ENCODE peak calls at places on chromosomes 13 and 19, in seven cellular contexts. I, F, B, X, Q, E and N are unnamed samples.

GRCh38 chr19:3506384-3507340 is 551 bp downstream of the FZR1 start:
- DNase-seq in I (peak; percentile 26), F (no peak), B (peak; percentile 32), X (no peak), Q (no peak), E (peak; percentile 17), N (peak; percentile 26)

GRCh38 chr19:45097776-45098520 is 5.0 kb downstream of the PPP1R37 start:
- DNase-seq in I (no peak), F (no peak), B (peak; percentile 56), X (no peak), Q (no peak), E (no peak), N (no peak)

GRCh38 chr19:18731562-18732008 is 48.1 kb downstream of the CRTC1 start:
- DNase-seq in I (no peak), F (no peak), B (no peak), X (no peak), Q (no peak), E (no peak), N (no peak)

GRCh38 chr13:23348270-23349126 is 85.0 kb downstream of the SACS start:
- DNase-seq in I (no peak), F (no peak), B (no peak), X (no peak), Q (no peak), E (no peak), N (no peak)

GRCh38 chr19:56101095-56101494 is 20.0 kb downstream of the ZNF787 start:
- DNase-seq in I (no peak), F (no peak), B (no peak), X (no peak), Q (no peak), E (no peak), N (no peak)

GRCh38 chr19:45526143-45526542 is 18.9 kb downstream of the VASP start:
- DNase-seq in I (peak; percentile 28), F (no peak), B (peak; percentile 72), X (no peak), Q (peak; percentile 66), E (no peak), N (no peak)

GRCh38 chr13:113846639-113847318 is 17.1 kb downstream of the GAS6 start:
- DNase-seq in I (no peak), F (no peak), B (no peak), X (peak; percentile 45), Q (no peak), E (no peak), N (no peak)

GRCh38 chr19:3753631-3754410 is 7.7 kb downstream of the APBA3 start:
- DNase-seq in I (no peak), F (no peak), B (no peak), X (no peak), Q (no peak), E (no peak), N (no peak)

GRCh38 chr19:15448778-15449619 is 757 bp downstream of the WIZ start:
- DNase-seq in I (peak; percentile 27), F (no peak), B (no peak), X (no peak), Q (peak; percentile 42), E (no peak), N (no peak)

GRCh38 chr13:41370736-41371135 is 59.7 kb downstream of the NAA16 start:
- DNase-seq in I (no peak), F (no peak), B (no peak), X (no peak), Q (no peak), E (no peak), N (no peak)

GRCh38 chr13:69856331-69856730 is 251.3 kb upstream of the ATXN8OS start:
- DNase-seq in I (no peak), F (no peak), B (no peak), X (no peak), Q (no peak), E (no peak), N (no peak)

DNA sequence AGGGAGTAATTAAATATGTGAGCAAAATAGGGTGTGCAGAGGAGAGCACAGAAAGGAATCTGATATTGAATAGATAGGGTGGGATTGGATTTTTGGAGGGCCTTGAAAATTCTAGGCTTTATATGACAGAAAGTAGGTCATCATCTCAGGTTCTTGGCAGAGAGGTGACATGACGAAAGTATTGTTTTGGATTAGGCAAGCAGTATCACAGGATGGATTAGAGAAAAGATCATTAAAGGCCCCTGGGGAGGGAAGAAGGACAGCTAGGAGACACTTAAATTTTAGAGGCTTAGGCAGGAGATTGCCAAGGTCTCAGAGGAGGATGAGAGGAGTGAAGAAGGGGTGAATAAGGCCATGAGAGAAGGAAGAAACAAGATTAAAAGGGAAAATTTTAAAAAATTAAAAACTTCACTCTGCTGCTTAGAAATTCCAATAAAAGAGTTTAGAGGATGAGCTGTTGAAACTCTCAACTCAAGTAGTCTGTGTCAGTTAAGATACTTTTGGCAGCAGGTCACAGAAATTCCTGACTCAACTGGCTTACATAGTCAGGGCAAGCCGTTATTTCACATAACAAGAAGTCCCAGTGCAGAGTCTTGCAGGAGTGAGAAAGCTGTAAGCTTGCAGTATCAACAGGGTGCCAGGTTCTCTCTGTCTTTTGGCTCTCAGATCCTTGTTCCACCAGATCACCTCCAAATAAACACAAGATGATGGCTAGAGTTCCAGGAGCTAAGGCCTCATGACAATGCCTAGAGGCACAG is 8.8 kb downstream of the GPC6 start:
- DNase-seq in I (no peak), F (no peak), B (no peak), X (no peak), Q (no peak), E (no peak), N (no peak)
- H3K9me3 ChIP-seq in I (no peaks in the 10 kb centered on the region), F (peaks cover 13% of the 10 kb centered on the region), B (peaks cover 18% of the 10 kb centered on the region), X (no peaks in the 10 kb centered on the region), Q (no peaks in the 10 kb centered on the region), E (no peaks in the 10 kb centered on the region), N (no peaks in the 10 kb centered on the region)

GRCh38 chr13:111893071-111893606 is 173.8 kb upstream of the SOX1 start:
- DNase-seq in I (no peak), F (no peak), B (no peak), X (no peak), Q (no peak), E (no peak), N (no peak)

GRCh38 chr13:111895896-111896821 is 170.8 kb upstream of the SOX1 start:
- DNase-seq in I (no peak), F (no peak), B (no peak), X (no peak), Q (no peak), E (no peak), N (no peak)

GRCh38 chr13:111897846-111898215 is 169.1 kb upstream of the SOX1 start:
- DNase-seq in I (no peak), F (no peak), B (no peak), X (no peak), Q (no peak), E (no peak), N (no peak)

GRCh38 chr13:111897178-111897845 is 169.6 kb upstream of the SOX1 start:
- DNase-seq in I (no peak), F (no peak), B (no peak), X (no peak), Q (no peak), E (no peak), N (no peak)

DNA sequence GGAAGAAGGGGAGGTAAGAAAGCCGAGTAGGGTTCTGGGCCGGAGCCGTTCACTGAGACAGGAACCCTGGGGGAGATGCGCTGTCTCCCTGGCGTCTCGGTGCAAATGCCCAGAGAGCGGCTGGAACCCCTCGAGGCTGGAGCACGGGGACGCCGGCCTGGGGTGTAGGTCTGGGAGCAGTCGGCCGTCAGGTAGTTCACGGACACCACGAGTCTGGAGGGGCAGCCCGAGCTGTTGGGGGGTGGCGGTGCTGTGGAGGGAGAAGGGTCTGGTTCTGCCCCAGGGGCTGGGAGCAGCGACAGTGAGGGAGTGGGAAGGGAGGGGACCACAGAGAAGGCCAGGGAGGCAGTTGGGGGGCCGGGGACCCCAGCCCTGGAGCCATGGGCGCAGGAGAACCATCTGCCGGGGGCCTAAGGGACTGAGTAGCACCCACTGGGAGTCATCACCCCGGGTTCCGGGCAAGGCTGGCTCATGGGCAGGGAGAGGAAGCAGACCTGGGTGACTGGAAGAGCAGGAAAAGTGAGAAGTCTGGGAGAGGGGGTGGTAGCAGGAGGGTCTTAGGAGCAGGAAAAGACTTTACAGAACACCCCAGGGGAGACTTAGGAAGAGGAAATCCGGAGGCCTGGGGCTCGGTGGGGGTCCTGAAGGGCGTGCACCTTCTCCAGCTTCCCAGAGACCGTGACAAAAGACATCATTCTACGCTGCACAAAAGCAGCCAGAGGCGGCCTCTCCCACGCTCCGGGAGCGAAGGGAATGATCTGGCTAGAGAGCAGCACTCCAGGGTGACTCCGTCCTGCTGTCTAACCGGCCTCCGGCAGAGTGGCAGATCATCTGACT is 173.1 kb upstream of the SOX1 start:
- DNase-seq in I (no peak), F (no peak), B (no peak), X (no peak), Q (no peak), E (no peak), N (no peak)
- H3K9me3 ChIP-seq in I (no peaks in the 10 kb centered on the region), F (no peaks in the 10 kb centered on the region), B (peaks cover 13% of the 10 kb centered on the region), X (no peaks in the 10 kb centered on the region), Q (no peaks in the 10 kb centered on the region), E (no peaks in the 10 kb centered on the region), N (no peaks in the 10 kb centered on the region)

GRCh38 chr19:58044886-58045285 is 11.1 kb downstream of the ZSCAN1 start:
- DNase-seq in I (no peak), F (no peak), B (no peak), X (no peak), Q (no peak), E (no peak), N (no peak)
- H3K9me3 ChIP-seq in I (no peaks in the 10 kb centered on the region), F (peaks cover 17% of the 10 kb centered on the region), B (peaks cover 95% of the 10 kb centered on the region), X (no peaks in the 10 kb centered on the region), Q (no peaks in the 10 kb centered on the region), E (no peaks in the 10 kb centered on the region), N (no peaks in the 10 kb centered on the region)

GRCh38 chr19:8880864-8881488 is 48.8 kb downstream of the MBD3L1 start:
- DNase-seq in I (no peak), F (no peak), B (no peak), X (no peak), Q (no peak), E (no peak), N (no peak)
- H3K9me3 ChIP-seq in I (no peaks in the 10 kb centered on the region), F (no peaks in the 10 kb centered on the region), B (peaks cover 7% of the 10 kb centered on the region), X (no peaks in the 10 kb centered on the region), Q (no peaks in the 10 kb centered on the region), E (no peaks in the 10 kb centered on the region), N (no peaks in the 10 kb centered on the region)

GRCh38 chr19:36401475-36401874 is 17.0 kb downstream of the ZFP82 start:
- DNase-seq in I (no peak), F (no peak), B (no peak), X (no peak), Q (no peak), E (no peak), N (no peak)
- H3K9me3 ChIP-seq in I (peaks cover 45% of the 10 kb centered on the region), F (peaks cover 14% of the 10 kb centered on the region), B (peaks cover 23% of the 10 kb centered on the region), X (peaks cover 8% of the 10 kb centered on the region), Q (no peaks in the 10 kb centered on the region), E (no peaks in the 10 kb centered on the region), N (peaks cover 7% of the 10 kb centered on the region)

GRCh38 chr19:9413240-9413954 is 22.0 kb downstream of the ZNF266 start:
- DNase-seq in I (no peak), F (no peak), B (no peak), X (no peak), Q (no peak), E (no peak), N (no peak)

GRCh38 chr19:9406798-9407352 is 28.5 kb downstream of the ZNF266 start:
- DNase-seq in I (no peak), F (no peak), B (peak; percentile 83), X (peak; percentile 47), Q (peak; percentile 54), E (no peak), N (peak; percentile 14)

DNA sequence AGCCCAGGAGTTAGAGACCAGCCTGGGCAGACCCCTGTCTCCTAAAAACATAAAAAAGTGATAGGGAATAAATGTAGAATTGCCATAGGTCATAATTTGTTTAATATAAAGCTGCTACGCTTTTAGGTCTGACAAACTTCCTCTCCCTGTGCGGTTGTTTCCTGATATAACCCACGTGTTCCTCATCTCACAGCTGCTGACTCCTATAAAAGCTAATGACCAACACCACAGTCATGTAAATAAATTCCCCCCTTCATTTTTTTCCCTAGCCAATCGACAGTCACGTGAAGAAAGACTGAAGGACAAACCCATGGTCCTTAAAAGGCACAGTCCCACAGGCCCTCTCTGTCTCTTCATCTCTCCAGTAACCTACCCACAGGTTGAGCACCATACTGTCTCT is 27.5 kb downstream of the ZNF266 start:
- DNase-seq in I (no peak), F (no peak), B (no peak), X (no peak), Q (no peak), E (no peak), N (no peak)
- H3K9me3 ChIP-seq in I (no peaks in the 10 kb centered on the region), F (peaks cover 5% of the 10 kb centered on the region), B (peaks cover 80% of the 10 kb centered on the region), X (peaks cover 41% of the 10 kb centered on the region), Q (peaks cover 2% of the 10 kb centered on the region), E (no peaks in the 10 kb centered on the region), N (peaks cover 39% of the 10 kb centered on the region)